ENCODE peak calls at places on chromosomes 13 and 19, in nine cellular contexts. P is astrocyte of the spinal cord; X is upper lobe of right lung; A is activated CD8-positive, alpha-beta T cell treated with anti-CD3 and anti-CD28 coated beads for 36 hours; O is sigmoid colon; W is fibroblast of mammary gland; I is cardiac muscle cell; H is thoracic aorta; Y is suprapubic skin. B is an unnamed sample.

GRCh38 chr13:20197361-20197834 is 4.7 kb upstream of the GJB2 start:
- DNase-seq in P (peak), X (no peak), A (peak), O (no peak), W (peak), I (peak), H (no peak), Y (no peak), B (peak)

GRCh38 chr19:35000338-35000646 is 169 bp downstream of the GRAMD1A start:
- DNase-seq in P (no peak), X (no peak), A (no peak), O (no peak), W (no peak), I (no peak), H (no peak), Y (no peak), B (no peak)

GRCh38 chr19:2054763-2055162 is 3.7 kb upstream of the MKNK2 start:
- DNase-seq in P (no peak), X (no peak), A (no peak), O (no peak), W (no peak), I (no peak), H (no peak), Y (peak), B (no peak)

GRCh38 chr13:45833663-45834062 is 17.9 kb downstream of the SIAH3 start:
- DNase-seq in P (peak), X (no peak), A (no peak), O (no peak), W (peak), I (no peak), H (no peak), Y (no peak), B (no peak)

GRCh38 chr19:17236414-17236716 is 9.4 kb downstream of the NR2F6 start:
- DNase-seq in P (no peak), X (no peak), A (no peak), O (no peak), W (no peak), I (no peak), H (no peak), Y (no peak), B (no peak)

GRCh38 chr19:42229855-42230331 is 9.8 kb downstream of the ZNF526 start:
- DNase-seq in P (no peak), X (no peak), A (no peak), O (no peak), W (peak), I (no peak), H (no peak), Y (no peak), B (no peak)

GRCh38 chr19:32017341-32017948 is 328.0 kb upstream of the ZNF507 start:
- DNase-seq in P (peak), X (no peak), A (no peak), O (no peak), W (peak), I (no peak), H (no peak), Y (no peak), B (no peak)

GRCh38 chr13:59957438-59957837 is 206.3 kb downstream of the DIAPH3 start:
- DNase-seq in P (no peak), X (no peak), A (no peak), O (no peak), W (no peak), I (no peak), H (no peak), Y (no peak), B (no peak)

GRCh38 chr19:8935460-8935859 is 74.7 kb downstream of the MUC16 start:
- DNase-seq in P (no peak), X (no peak), A (no peak), O (no peak), W (no peak), I (no peak), H (no peak), Y (no peak), B (no peak)

GRCh38 chr19:13154241-13154778 is 4.1 kb downstream of the IER2 start:
- DNase-seq in P (peak), X (peak), A (peak), O (peak), W (peak), I (peak), H (peak), Y (peak), B (peak)

GRCh38 chr19:45953676-45954075 is 20.0 kb downstream of the NOVA2 start:
- DNase-seq in P (peak), X (no peak), A (no peak), O (no peak), W (no peak), I (no peak), H (no peak), Y (no peak), B (no peak)

GRCh38 chr19:44648536-44649370 is 5.0 kb downstream of the PVR start:
- DNase-seq in P (peak), X (no peak), A (no peak), O (no peak), W (peak), I (no peak), H (no peak), Y (no peak), B (no peak)

GRCh38 chr19:18204394-18205179 is 745 bp upstream of the RAB3A start:
- DNase-seq in P (no peak), X (no peak), A (peak), O (peak), W (peak), I (peak), H (no peak), Y (peak), B (no peak)

GRCh38 chr19:42850981-42851717 is 28.4 kb downstream of the PSG1 start:
- DNase-seq in P (peak), X (no peak), A (no peak), O (peak), W (peak), I (no peak), H (peak), Y (peak), B (no peak)

GRCh38 chr19:10388957-10389356 is 8.6 kb upstream of the TYK2 start:
- DNase-seq in P (peak), X (peak), A (peak), O (peak), W (peak), I (peak), H (peak), Y (peak), B (peak)

GRCh38 chr13:50587839-50588373 is 255.6 kb downstream of the DLEU7 start:
- DNase-seq in P (no peak), X (no peak), A (no peak), O (no peak), W (no peak), I (no peak), H (no peak), Y (no peak), B (no peak)

GRCh38 chr19:36986131-36986530 is 70.0 kb downstream of the ZNF568 start:
- DNase-seq in P (no peak), X (no peak), A (no peak), O (no peak), W (no peak), I (no peak), H (no peak), Y (no peak), B (no peak)

GRCh38 chr19:16042533-16043085 is 33.7 kb upstream of the TPM4 start:
- DNase-seq in P (no peak), X (no peak), A (no peak), O (no peak), W (no peak), I (no peak), H (no peak), Y (no peak), B (no peak)

DNA sequence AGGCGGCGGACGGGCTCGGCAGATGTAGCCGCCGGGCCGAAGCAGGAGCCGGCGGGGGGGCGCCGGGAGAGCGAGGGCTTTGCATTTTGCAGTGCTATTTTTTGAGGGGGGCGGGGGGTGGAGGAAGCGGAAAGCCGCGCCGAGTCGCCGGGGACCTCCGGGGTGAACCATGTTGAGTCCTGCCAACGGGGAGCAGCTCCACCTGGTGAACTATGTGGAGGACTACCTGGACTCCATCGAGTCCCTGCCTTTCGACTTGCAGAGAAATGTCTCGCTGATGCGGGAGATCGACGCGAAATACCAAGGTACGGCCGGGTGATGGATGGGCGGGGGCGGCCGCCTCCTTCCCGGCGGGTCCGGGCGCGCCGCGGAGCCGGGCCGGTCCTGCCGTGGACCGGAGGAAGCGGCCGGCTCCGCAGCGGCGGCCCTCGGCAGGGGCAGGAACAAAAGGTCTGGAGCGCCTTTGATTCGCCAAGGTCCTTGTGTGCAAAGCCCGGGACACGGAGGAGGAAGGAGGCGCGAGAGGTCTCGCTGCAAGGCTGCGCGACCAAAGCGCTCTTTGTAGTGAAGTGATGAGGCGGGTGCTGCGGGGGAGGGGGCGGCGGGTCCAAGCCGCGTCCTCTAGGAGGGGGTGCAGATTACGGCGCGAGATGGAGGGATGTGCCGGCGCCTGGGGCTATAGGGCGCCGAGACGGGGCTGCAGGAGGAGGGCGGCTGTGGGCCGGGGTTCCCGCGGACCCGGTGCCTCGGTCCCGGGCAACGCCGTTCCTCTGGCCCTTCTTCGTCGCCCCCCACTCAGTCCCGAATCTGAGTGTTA is 689 bp downstream of the ING1 start:
- DNase-seq in P (peak), X (peak), A (peak), O (peak), W (peak), I (peak), H (no peak), Y (peak), B (peak)
- TF ChIP-seq CTCF in P (no peak), X (no peak), A (no peak), O (no peak), W (no peak), I (no peak), H (no peak), Y (no peak), B (peak)

GRCh38 chr19:51365211-51366049 is 758 bp downstream of the ETFB start:
- DNase-seq in P (peak), X (no peak), A (peak), O (peak), W (peak), I (peak), H (no peak), Y (no peak), B (no peak)
- TF ChIP-seq CTCF in P (no peak), X (peak), A (no peak), O (no peak), W (no peak), I (peak), H (no peak), Y (no peak), B (no peak)

DNA sequence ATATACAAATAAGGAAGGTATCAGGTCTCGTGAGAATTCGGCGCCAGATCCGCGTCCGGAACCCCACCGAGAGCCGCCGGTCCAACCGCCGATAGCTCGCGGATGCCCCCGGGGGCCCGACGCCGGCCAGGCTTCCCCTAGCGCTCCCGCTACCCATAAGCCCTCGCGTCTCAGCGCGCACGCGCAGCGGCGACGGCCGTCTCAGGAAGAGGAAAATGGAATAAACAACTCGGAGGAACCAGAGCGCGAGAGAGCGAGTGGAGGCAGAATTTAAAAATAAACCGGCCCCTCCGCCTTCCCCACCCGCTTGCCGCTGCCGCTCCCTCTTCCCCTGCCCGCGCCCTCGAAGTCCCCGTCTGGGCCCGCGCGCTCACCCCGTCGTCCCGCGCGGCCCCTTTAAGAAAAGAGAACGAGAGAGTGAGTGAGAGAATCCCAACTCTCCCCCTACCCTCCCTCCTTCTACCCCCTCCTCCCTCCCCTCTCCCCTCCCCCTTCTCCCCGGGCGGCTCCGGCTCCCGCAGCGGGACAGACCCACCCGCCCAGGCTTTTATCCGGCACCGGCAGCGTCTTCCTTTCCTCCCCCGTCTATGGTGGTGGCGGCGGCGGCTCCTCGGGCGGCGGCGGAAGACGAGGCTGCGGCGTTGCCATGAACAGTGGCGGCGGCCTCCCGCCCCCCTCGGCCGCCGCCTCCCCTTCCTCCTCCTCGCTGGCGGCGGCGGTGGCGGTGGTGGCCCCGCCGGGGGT is at the start of gene PAN3:
- DNase-seq in P (peak), X (peak), A (peak), O (peak), W (peak), I (peak), H (peak), Y (peak), B (peak)
- TF ChIP-seq CTCF in P (no peak), X (peak), A (no peak), O (no peak), W (no peak), I (peak), H (no peak), Y (no peak), B (peak)

GRCh38 chr19:7934766-7935165 is 8.7 kb downstream of the TIMM44 start:
- DNase-seq in P (no peak), X (no peak), A (no peak), O (no peak), W (no peak), I (no peak), H (no peak), Y (no peak), B (no peak)

GRCh38 chr19:7932930-7933300 is 7.0 kb upstream of the CTXN1 start:
- DNase-seq in P (no peak), X (no peak), A (no peak), O (no peak), W (no peak), I (no peak), H (no peak), Y (no peak), B (no peak)

GRCh38 chr19:7932276-7932929 is 6.5 kb upstream of the CTXN1 start:
- DNase-seq in P (no peak), X (no peak), A (no peak), O (peak), W (no peak), I (no peak), H (no peak), Y (no peak), B (no peak)

GRCh38 chr19:7933828-7934725 is 8.1 kb upstream of the CTXN1 start:
- DNase-seq in P (no peak), X (no peak), A (no peak), O (peak), W (no peak), I (no peak), H (no peak), Y (no peak), B (no peak)

DNA sequence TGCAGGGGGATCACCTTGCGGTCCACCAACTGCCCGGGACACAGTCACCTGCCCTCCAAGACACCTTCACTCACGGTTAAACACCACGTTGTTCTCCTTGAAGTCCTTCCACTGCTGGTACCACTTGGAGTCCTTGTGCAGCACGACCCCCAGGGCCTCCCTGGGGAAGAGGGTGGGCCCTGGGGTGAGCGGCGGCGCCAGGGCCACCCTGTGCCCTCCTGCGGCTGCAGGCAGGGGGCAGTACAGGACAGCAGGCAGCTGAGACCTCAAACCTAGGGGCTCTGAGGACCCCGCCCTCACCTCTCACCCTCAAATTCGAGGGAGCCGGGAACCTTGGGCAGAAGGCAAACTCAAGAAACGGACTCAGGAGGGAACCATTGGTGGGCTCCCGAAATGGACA is 7.5 kb upstream of the CTXN1 start:
- DNase-seq in P (no peak), X (no peak), A (no peak), O (no peak), W (no peak), I (no peak), H (no peak), Y (no peak), B (no peak)
- TF ChIP-seq CTCF in P (peak), X (peak), A (peak), O (no peak), W (peak), I (peak), H (no peak), Y (no peak), B (peak)

GRCh38 chr13:77274126-77274525 is 52.8 kb downstream of the MYCBP2 start:
- DNase-seq in P (no peak), X (no peak), A (no peak), O (no peak), W (no peak), I (no peak), H (no peak), Y (no peak), B (no peak)
- TF ChIP-seq CTCF in P (no peak), X (no peak), A (no peak), O (no peak), W (no peak), I (no peak), H (no peak), Y (no peak), B (no peak)

GRCh38 chr19:53912653-53913052 is 3.6 kb downstream of the CACNG7 start:
- DNase-seq in P (no peak), X (no peak), A (peak), O (no peak), W (no peak), I (no peak), H (no peak), Y (no peak), B (peak)
- TF ChIP-seq CTCF in P (peak), X (peak), A (peak), O (no peak), W (peak), I (peak), H (no peak), Y (no peak), B (peak)

B was measured in GM13977.